ENCODE peak calls at places on chromosomes 5 and 9, in ten cellular contexts. One of them, this sample, is unnamed.

GRCh38 chr5:44389410-44389879 is at the start of gene FGF10:
- DNase-seq in uterus: peak
- DNase-seq in stomach: no peak
- DNase-seq in neuronal stem cell: peak
- DNase-seq in OCI-LY7: no peak
- DNase-seq in cardiac muscle cell: peak
- DNase-seq in ovary: peak
- DNase-seq in skeletal muscle cell: no peak
- DNase-seq in AG04450: no peak
- DNase-seq in adipocyte: peak
- DNase-seq in this sample: no peak

GRCh38 chr5:154945695-154946301 is 4.9 kb downstream of the MRPL22 start:
- DNase-seq in uterus: no peak
- DNase-seq in stomach: no peak
- DNase-seq in neuronal stem cell: no peak
- DNase-seq in OCI-LY7: peak
- DNase-seq in cardiac muscle cell: peak
- DNase-seq in ovary: no peak
- DNase-seq in skeletal muscle cell: no peak
- DNase-seq in AG04450: no peak
- DNase-seq in adipocyte: peak
- DNase-seq in this sample: no peak

GRCh38 chr9:134781895-134782294 is 98.7 kb upstream of the FCN2 start:
- DNase-seq in uterus: no peak
- DNase-seq in stomach: no peak
- DNase-seq in neuronal stem cell: no peak
- DNase-seq in OCI-LY7: peak
- DNase-seq in cardiac muscle cell: no peak
- DNase-seq in ovary: no peak
- DNase-seq in skeletal muscle cell: no peak
- DNase-seq in AG04450: no peak
- DNase-seq in adipocyte: no peak
- DNase-seq in this sample: no peak

GRCh38 chr5:124839371-124839998 is 93.0 kb upstream of the ZNF608 start:
- DNase-seq in uterus: no peak
- DNase-seq in stomach: no peak
- DNase-seq in neuronal stem cell: no peak
- DNase-seq in OCI-LY7: no peak
- DNase-seq in cardiac muscle cell: peak
- DNase-seq in ovary: no peak
- DNase-seq in skeletal muscle cell: no peak
- DNase-seq in AG04450: no peak
- DNase-seq in adipocyte: peak
- DNase-seq in this sample: no peak

GRCh38 chr5:173778784-173779304 is 109.3 kb upstream of the CPEB4 start:
- DNase-seq in uterus: no peak
- DNase-seq in stomach: peak
- DNase-seq in neuronal stem cell: no peak
- DNase-seq in OCI-LY7: no peak
- DNase-seq in cardiac muscle cell: no peak
- DNase-seq in ovary: no peak
- DNase-seq in skeletal muscle cell: no peak
- DNase-seq in AG04450: peak
- DNase-seq in adipocyte: no peak
- DNase-seq in this sample: no peak

GRCh38 chr5:152405145-152405544 is at the start of gene NMUR2:
- DNase-seq in uterus: no peak
- DNase-seq in stomach: no peak
- DNase-seq in neuronal stem cell: peak
- DNase-seq in OCI-LY7: no peak
- DNase-seq in cardiac muscle cell: no peak
- DNase-seq in ovary: no peak
- DNase-seq in skeletal muscle cell: no peak
- DNase-seq in AG04450: no peak
- DNase-seq in adipocyte: no peak
- DNase-seq in this sample: no peak

GRCh38 chr5:122153230-122153629 is 23.9 kb downstream of the ZNF474 start:
- DNase-seq in uterus: no peak
- DNase-seq in stomach: no peak
- DNase-seq in neuronal stem cell: no peak
- DNase-seq in OCI-LY7: no peak
- DNase-seq in cardiac muscle cell: peak
- DNase-seq in ovary: no peak
- DNase-seq in skeletal muscle cell: no peak
- DNase-seq in AG04450: peak
- DNase-seq in adipocyte: peak
- DNase-seq in this sample: no peak

GRCh38 chr5:92678576-92679105 is 902.4 kb downstream of the NR2F1-AS1 start:
- DNase-seq in uterus: no peak
- DNase-seq in stomach: no peak
- DNase-seq in neuronal stem cell: no peak
- DNase-seq in OCI-LY7: no peak
- DNase-seq in cardiac muscle cell: peak
- DNase-seq in ovary: no peak
- DNase-seq in skeletal muscle cell: no peak
- DNase-seq in AG04450: no peak
- DNase-seq in adipocyte: no peak
- DNase-seq in this sample: no peak

GRCh38 chr5:166369326-166369725 is 1922.1 kb upstream of the WWC1 start:
- DNase-seq in uterus: no peak
- DNase-seq in stomach: no peak
- DNase-seq in neuronal stem cell: peak
- DNase-seq in OCI-LY7: no peak
- DNase-seq in cardiac muscle cell: peak
- DNase-seq in ovary: no peak
- DNase-seq in skeletal muscle cell: no peak
- DNase-seq in AG04450: no peak
- DNase-seq in adipocyte: no peak
- DNase-seq in this sample: no peak

GRCh38 chr9:87518702-87519335 is 21.2 kb downstream of the DAPK1 start:
- DNase-seq in uterus: peak
- DNase-seq in stomach: peak
- DNase-seq in neuronal stem cell: no peak
- DNase-seq in OCI-LY7: no peak
- DNase-seq in cardiac muscle cell: peak
- DNase-seq in ovary: peak
- DNase-seq in skeletal muscle cell: no peak
- DNase-seq in AG04450: no peak
- DNase-seq in adipocyte: no peak
- DNase-seq in this sample: peak

GRCh38 chr5:14671414-14671813 is 6.9 kb downstream of the OTULIN start:
- DNase-seq in uterus: no peak
- DNase-seq in stomach: no peak
- DNase-seq in neuronal stem cell: no peak
- DNase-seq in OCI-LY7: no peak
- DNase-seq in cardiac muscle cell: no peak
- DNase-seq in ovary: no peak
- DNase-seq in skeletal muscle cell: no peak
- DNase-seq in AG04450: no peak
- DNase-seq in adipocyte: no peak
- DNase-seq in this sample: no peak

GRCh38 chr9:123329329-123329955 is 26.6 kb upstream of the CRB2 start:
- DNase-seq in uterus: no peak
- DNase-seq in stomach: peak
- DNase-seq in neuronal stem cell: no peak
- DNase-seq in OCI-LY7: peak
- DNase-seq in cardiac muscle cell: no peak
- DNase-seq in ovary: no peak
- DNase-seq in skeletal muscle cell: no peak
- DNase-seq in AG04450: no peak
- DNase-seq in adipocyte: no peak
- DNase-seq in this sample: peak

DNA sequence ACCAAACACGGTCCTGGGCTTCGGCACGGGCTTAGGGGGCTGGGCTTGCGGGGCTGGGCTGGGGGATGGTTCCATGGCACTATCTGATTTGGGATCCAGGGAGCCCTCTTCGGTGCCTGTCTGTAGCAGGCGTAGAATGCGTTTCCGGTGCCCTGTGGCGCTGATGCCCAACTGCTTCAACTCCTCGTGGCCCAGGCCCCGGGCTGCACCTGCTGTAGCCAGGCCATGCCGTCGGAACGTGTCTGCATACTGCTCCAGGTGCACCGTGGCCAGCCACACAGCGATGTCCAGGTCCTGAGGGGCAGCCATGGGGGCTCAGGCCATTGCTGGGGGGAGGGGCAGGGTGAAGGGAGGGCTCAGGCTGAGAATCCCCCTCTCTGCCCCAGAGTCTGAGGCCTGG is 1.9 kb downstream of the ARAP3 start:
- DNase-seq in uterus: no peak
- DNase-seq in stomach: no peak
- DNase-seq in neuronal stem cell: no peak
- DNase-seq in OCI-LY7: no peak
- DNase-seq in cardiac muscle cell: no peak
- DNase-seq in ovary: no peak
- DNase-seq in skeletal muscle cell: no peak
- DNase-seq in AG04450: no peak
- DNase-seq in adipocyte: no peak
- DNase-seq in this sample: no peak
- H3K4me3 ChIP-seq in uterus: no peak
- H3K4me3 ChIP-seq in stomach: no peak
- H3K4me3 ChIP-seq in neuronal stem cell: peak
- H3K4me3 ChIP-seq in OCI-LY7: no peak
- H3K4me3 ChIP-seq in cardiac muscle cell: no peak
- H3K4me3 ChIP-seq in ovary: no peak
- H3K4me3 ChIP-seq in skeletal muscle cell: no peak
- H3K4me3 ChIP-seq in AG04450: no peak
- H3K4me3 ChIP-seq in adipocyte: no peak
- H3K4me3 ChIP-seq in this sample: no peak

DNA sequence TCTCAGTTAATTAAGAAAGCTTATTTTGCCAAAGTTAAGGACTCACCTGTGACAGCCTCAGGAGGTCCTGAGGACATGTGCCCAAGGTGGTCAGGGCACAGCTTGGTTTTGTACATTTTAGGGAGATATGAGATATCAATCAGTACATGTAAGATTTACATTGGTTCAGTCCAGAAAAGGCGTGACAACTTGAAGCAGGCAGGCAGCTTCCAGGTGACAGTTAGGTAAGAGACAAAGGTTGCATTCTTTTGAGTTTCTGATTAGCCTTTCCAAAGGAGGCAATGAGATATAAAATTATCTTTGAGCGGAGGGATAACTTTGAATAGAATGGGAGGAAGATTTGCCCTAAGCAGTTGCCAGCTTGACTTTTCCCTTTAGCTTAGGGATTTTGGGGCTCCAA is 47.8 kb downstream of the SLC1A1 start:
- DNase-seq in uterus: no peak
- DNase-seq in stomach: no peak
- DNase-seq in neuronal stem cell: no peak
- DNase-seq in OCI-LY7: no peak
- DNase-seq in cardiac muscle cell: no peak
- DNase-seq in ovary: no peak
- DNase-seq in skeletal muscle cell: no peak
- DNase-seq in AG04450: no peak
- DNase-seq in adipocyte: no peak
- DNase-seq in this sample: no peak
- H3K4me3 ChIP-seq in uterus: no peak
- H3K4me3 ChIP-seq in stomach: no peak
- H3K4me3 ChIP-seq in neuronal stem cell: no peak
- H3K4me3 ChIP-seq in OCI-LY7: no peak
- H3K4me3 ChIP-seq in cardiac muscle cell: no peak
- H3K4me3 ChIP-seq in ovary: no peak
- H3K4me3 ChIP-seq in skeletal muscle cell: no peak
- H3K4me3 ChIP-seq in AG04450: no peak
- H3K4me3 ChIP-seq in adipocyte: no peak
- H3K4me3 ChIP-seq in this sample: no peak

GRCh38 chr5:56328753-56329560 is 95.8 kb upstream of the ANKRD55 start:
- DNase-seq in uterus: no peak
- DNase-seq in stomach: no peak
- DNase-seq in neuronal stem cell: no peak
- DNase-seq in OCI-LY7: no peak
- DNase-seq in cardiac muscle cell: peak
- DNase-seq in ovary: no peak
- DNase-seq in skeletal muscle cell: no peak
- DNase-seq in AG04450: no peak
- DNase-seq in adipocyte: peak
- DNase-seq in this sample: no peak
- H3K4me3 ChIP-seq in uterus: no peak
- H3K4me3 ChIP-seq in stomach: no peak
- H3K4me3 ChIP-seq in neuronal stem cell: no peak
- H3K4me3 ChIP-seq in OCI-LY7: no peak
- H3K4me3 ChIP-seq in cardiac muscle cell: no peak
- H3K4me3 ChIP-seq in ovary: no peak
- H3K4me3 ChIP-seq in skeletal muscle cell: no peak
- H3K4me3 ChIP-seq in AG04450: no peak
- H3K4me3 ChIP-seq in adipocyte: no peak
- H3K4me3 ChIP-seq in this sample: no peak

GRCh38 chr9:90808226-90808797 is 6.7 kb downstream of the SYK start:
- DNase-seq in uterus: no peak
- DNase-seq in stomach: no peak
- DNase-seq in neuronal stem cell: no peak
- DNase-seq in OCI-LY7: no peak
- DNase-seq in cardiac muscle cell: no peak
- DNase-seq in ovary: no peak
- DNase-seq in skeletal muscle cell: no peak
- DNase-seq in AG04450: no peak
- DNase-seq in adipocyte: no peak
- DNase-seq in this sample: no peak

GRCh38 chr9:90808890-90809685 is 7.5 kb downstream of the SYK start:
- DNase-seq in uterus: no peak
- DNase-seq in stomach: no peak
- DNase-seq in neuronal stem cell: no peak
- DNase-seq in OCI-LY7: peak
- DNase-seq in cardiac muscle cell: no peak
- DNase-seq in ovary: no peak
- DNase-seq in skeletal muscle cell: no peak
- DNase-seq in AG04450: no peak
- DNase-seq in adipocyte: no peak
- DNase-seq in this sample: no peak

GRCh38 chr9:90803860-90804593 is 2.4 kb downstream of the SYK start:
- DNase-seq in uterus: no peak
- DNase-seq in stomach: no peak
- DNase-seq in neuronal stem cell: no peak
- DNase-seq in OCI-LY7: peak
- DNase-seq in cardiac muscle cell: no peak
- DNase-seq in ovary: no peak
- DNase-seq in skeletal muscle cell: no peak
- DNase-seq in AG04450: no peak
- DNase-seq in adipocyte: no peak
- DNase-seq in this sample: no peak

GRCh38 chr9:90805006-90805993 is 3.7 kb downstream of the SYK start:
- DNase-seq in uterus: no peak
- DNase-seq in stomach: no peak
- DNase-seq in neuronal stem cell: no peak
- DNase-seq in OCI-LY7: peak
- DNase-seq in cardiac muscle cell: no peak
- DNase-seq in ovary: no peak
- DNase-seq in skeletal muscle cell: no peak
- DNase-seq in AG04450: no peak
- DNase-seq in adipocyte: no peak
- DNase-seq in this sample: no peak

GRCh38 chr9:90807006-90807405 is 5.4 kb downstream of the SYK start:
- DNase-seq in uterus: no peak
- DNase-seq in stomach: no peak
- DNase-seq in neuronal stem cell: no peak
- DNase-seq in OCI-LY7: peak
- DNase-seq in cardiac muscle cell: no peak
- DNase-seq in ovary: no peak
- DNase-seq in skeletal muscle cell: no peak
- DNase-seq in AG04450: no peak
- DNase-seq in adipocyte: no peak
- DNase-seq in this sample: no peak
- H3K4me3 ChIP-seq in uterus: no peak
- H3K4me3 ChIP-seq in stomach: no peak
- H3K4me3 ChIP-seq in neuronal stem cell: no peak
- H3K4me3 ChIP-seq in OCI-LY7: peak
- H3K4me3 ChIP-seq in cardiac muscle cell: no peak
- H3K4me3 ChIP-seq in ovary: no peak
- H3K4me3 ChIP-seq in skeletal muscle cell: no peak
- H3K4me3 ChIP-seq in AG04450: no peak
- H3K4me3 ChIP-seq in adipocyte: no peak
- H3K4me3 ChIP-seq in this sample: no peak